ENCODE peak calls at places on chromosomes 3 and 15, in eight cellular contexts. K is foreskin fibroblast; V is activated gamma-delta T cell treated with anti-CD3 and anti-CD28 coated beads, Interleukin-2, amount 50 U/mL, for 16 hours; I is activated T-cell treated with anti-CD3 and anti-CD28 coated beads for 1 hour; M is HS-5; G is amniotic stem cell; R is anterior cingulate cortex; T is NCI-H345. L is an unnamed sample.

GRCh38 chr15:35540885-35541284 is 5.1 kb downstream of the DPH6 start:
- DNase-seq in K (peak), V (no peak), I (no peak), M (peak), G (peak), R (no peak), T (no peak), L (no peak)

GRCh38 chr15:57862761-57863160 is 156.2 kb downstream of the POLR2M start:
- DNase-seq in K (no peak), V (no peak), I (no peak), M (no peak), G (no peak), R (no peak), T (no peak), L (no peak)

GRCh38 chr15:50145451-50145872 is 26.4 kb upstream of the ATP8B4 start:
- DNase-seq in K (peak), V (no peak), I (no peak), M (peak), G (peak), R (no peak), T (peak), L (peak)

GRCh38 chr3:62919784-62920183 is 44.6 kb upstream of the CADPS start:
- DNase-seq in K (no peak), V (no peak), I (no peak), M (no peak), G (no peak), R (no peak), T (no peak), L (no peak)

GRCh38 chr3:126685041-126685440 is 19.0 kb upstream of the CHCHD6 start:
- DNase-seq in K (no peak), V (no peak), I (no peak), M (no peak), G (no peak), R (no peak), T (no peak), L (peak)

GRCh38 chr3:106004137-106004600 is 135.4 kb upstream of the CBLB start:
- DNase-seq in K (no peak), V (no peak), I (no peak), M (peak), G (peak), R (no peak), T (no peak), L (no peak)

GRCh38 chr15:26082833-26083174 is 219.7 kb upstream of the ATP10A start:
- DNase-seq in K (no peak), V (no peak), I (no peak), M (peak), G (peak), R (no peak), T (no peak), L (no peak)

GRCh38 chr3:42749025-42749752 is 23.9 kb downstream of the CCDC13 start:
- DNase-seq in K (no peak), V (no peak), I (no peak), M (no peak), G (no peak), R (no peak), T (no peak), L (no peak)

GRCh38 chr3:125715651-125716050 is 120.4 kb upstream of the OSBPL11 start:
- DNase-seq in K (no peak), V (no peak), I (no peak), M (no peak), G (no peak), R (no peak), T (no peak), L (no peak)

GRCh38 chr3:50610181-50610971 is 1.2 kb downstream of the CISH start:
- DNase-seq in K (no peak), V (peak), I (no peak), M (no peak), G (no peak), R (no peak), T (no peak), L (no peak)

GRCh38 chr3:123122525-123123315 is 55.9 kb downstream of the PDIA5 start:
- DNase-seq in K (peak), V (no peak), I (no peak), M (no peak), G (no peak), R (no peak), T (no peak), L (no peak)

GRCh38 chr3:47855461-47856383 is 52.8 kb downstream of the DHX30 start:
- DNase-seq in K (no peak), V (no peak), I (no peak), M (no peak), G (no peak), R (no peak), T (no peak), L (no peak)

GRCh38 chr3:147838650-147839049 is 429.5 kb downstream of the ZIC1 start:
- DNase-seq in K (no peak), V (no peak), I (no peak), M (no peak), G (no peak), R (no peak), T (no peak), L (no peak)

GRCh38 chr15:52228928-52229327 is 37.7 kb upstream of the GNB5 start:
- DNase-seq in K (no peak), V (no peak), I (no peak), M (no peak), G (no peak), R (no peak), T (no peak), L (peak)

GRCh38 chr3:50592568-50592967 is 19.0 kb downstream of the CISH start:
- DNase-seq in K (no peak), V (no peak), I (no peak), M (no peak), G (no peak), R (no peak), T (no peak), L (no peak)

GRCh38 chr15:82128401-82129143 is 82.8 kb upstream of the MEX3B start:
- DNase-seq in K (no peak), V (no peak), I (no peak), M (no peak), G (no peak), R (no peak), T (no peak), L (no peak)

GRCh38 chr3:181533811-181534210 is 177.9 kb upstream of the SOX2 start:
- DNase-seq in K (no peak), V (no peak), I (no peak), M (no peak), G (no peak), R (no peak), T (no peak), L (no peak)

GRCh38 chr3:185712337-185712736 is 112.5 kb downstream of the IGF2BP2 start:
- DNase-seq in K (no peak), V (no peak), I (no peak), M (no peak), G (no peak), R (no peak), T (no peak), L (no peak)

GRCh38 chr3:65857327-65857726 is 181.4 kb downstream of the MAGI1 start:
- DNase-seq in K (no peak), V (no peak), I (no peak), M (no peak), G (no peak), R (no peak), T (no peak), L (no peak)

GRCh38 chr3:14561051-14561634 is 21.0 kb upstream of the GRIP2 start:
- DNase-seq in K (peak), V (no peak), I (no peak), M (no peak), G (no peak), R (no peak), T (no peak), L (no peak)

GRCh38 chr15:36883705-36884355 is 216.5 kb downstream of the MEIS2 start:
- DNase-seq in K (peak), V (no peak), I (peak), M (peak), G (peak), R (no peak), T (peak), L (no peak)

GRCh38 chr3:157239082-157239704 is 79.2 kb upstream of the CCNL1 start:
- DNase-seq in K (no peak), V (peak), I (peak), M (no peak), G (peak), R (no peak), T (peak), L (peak)

GRCh38 chr15:58510715-58511465 is 79.1 kb downstream of the LIPC start:
- DNase-seq in K (peak), V (no peak), I (no peak), M (peak), G (no peak), R (no peak), T (no peak), L (no peak)

GRCh38 chr3:186589115-186589514 is 18.6 kb downstream of the DNAJB11 start:
- DNase-seq in K (peak), V (no peak), I (no peak), M (no peak), G (no peak), R (no peak), T (no peak), L (no peak)

GRCh38 chr15:73116164-73116563 is 63.9 kb downstream of the NEO1 start:
- DNase-seq in K (no peak), V (no peak), I (no peak), M (no peak), G (no peak), R (no peak), T (no peak), L (no peak)

GRCh38 chr3:114839476-114839875 is 307.6 kb downstream of the ZBTB20 start:
- DNase-seq in K (no peak), V (no peak), I (no peak), M (no peak), G (no peak), R (no peak), T (no peak), L (no peak)

GRCh38 chr3:134459506-134460041 is 26.2 kb downstream of the ANAPC13 start:
- DNase-seq in K (no peak), V (no peak), I (no peak), M (no peak), G (no peak), R (no peak), T (no peak), L (no peak)